ENCODE peak calls at places on chromosomes 16 and 17, in seven cellular contexts. R, Q, Z, B, W, S and F are unnamed samples.

GRCh38 chr17:48051706-48052486 is 3.7 kb downstream of the NFE2L1 start:
- DNase-seq in R (peak; percentile 74), W (no peak), S (peak; percentile 83), Q (peak; percentile 50), Z (peak; percentile 90), B (no peak), F (peak; percentile 61)

GRCh38 chr16:53714080-53715050 is 10.4 kb downstream of the FTO start:
- DNase-seq in B (no peak), Q (no peak), Z (peak; percentile 55), W (no peak), R (peak; percentile 33), S (peak; percentile 38), F (no peak)

GRCh38 chr17:44097110-44097810 is 26.2 kb downstream of the HDAC5 start:
- DNase-seq in W (no peak), Q (no peak), B (no peak), Z (peak; percentile 85), R (no peak), S (peak; percentile 83), F (no peak)

GRCh38 chr17:57810740-57811632 is 38.9 kb downstream of the MRPS23 start:
- DNase-seq in R (peak; percentile 52), B (no peak), W (no peak), Q (peak; percentile 11), Z (peak; percentile 52), S (peak; percentile 58), F (peak; percentile 24)

GRCh38 chr17:8122391-8122922 is 1.4 kb downstream of the HES7 start:
- DNase-seq in B (no peak), R (no peak), S (peak; percentile 81), Q (no peak), Z (peak; percentile 66), W (no peak), F (no peak)

GRCh38 chr17:45261577-45262515 is at the start of gene SPATA32:
- DNase-seq in Q (peak; percentile 72), W (peak; percentile 50), Z (no peak), R (peak; percentile 52), B (peak; percentile 78), S (peak; percentile 55), F (no peak)

GRCh38 chr17:19410875-19411291 is at the start of gene RNF112:
- DNase-seq in B (no peak), S (peak; percentile 57), R (peak; percentile 41), W (no peak), Z (peak; percentile 40), Q (no peak), F (no peak)

GRCh38 chr17:65163990-65164495 is 26.9 kb downstream of the RGS9 start:
- DNase-seq in R (no peak), Z (peak; percentile 67), W (peak; percentile 22), B (no peak), S (peak; percentile 73), Q (peak; percentile 42), F (peak; percentile 94)

GRCh38 chr17:15509095-15509494 is 41.7 kb upstream of the CDRT4 start:
- DNase-seq in Q (no peak), B (no peak), R (no peak), S (no peak), W (no peak), Z (no peak), F (no peak)

GRCh38 chr17:48625502-48626201 is 506 bp downstream of the HOXB9 start:
- DNase-seq in Q (peak; percentile 89), W (no peak), S (no peak), Z (no peak), B (no peak), R (no peak), F (no peak)

GRCh38 chr16:66470556-66470955 is 43.5 kb downstream of the BEAN1 start:
- DNase-seq in S (no peak), Q (no peak), B (no peak), W (no peak), Z (no peak), R (no peak), F (no peak)

GRCh38 chr16:88569614-88569984 is 604 bp upstream of the ZC3H18 start:
- DNase-seq in R (peak; percentile 34), Z (peak; percentile 19), W (no peak), S (peak; percentile 29), B (no peak), Q (no peak), F (no peak)

GRCh38 chr16:87383522-87384161 is at the start of gene FBXO31:
- DNase-seq in R (peak; percentile 88), Q (peak; percentile 93), S (peak; percentile 96), W (peak; percentile 89), Z (peak; percentile 90), B (peak; percentile 95), F (peak; percentile 96)

GRCh38 chr16:582614-583331 is 7.1 kb upstream of the RAB40C start:
- DNase-seq in S (no peak), Q (no peak), B (no peak), Z (no peak), R (no peak), W (no peak), F (no peak)

GRCh38 chr17:32882734-32883133 is 5.8 kb upstream of the MYO1D start:
- DNase-seq in S (no peak), W (peak; percentile 2), Q (no peak), Z (peak; percentile 89), B (no peak), R (no peak), F (no peak)

GRCh38 chr17:77449908-77450741 is 309.4 kb downstream of the SEC14L1 start:
- DNase-seq in Z (peak; percentile 87), W (peak; percentile 71), S (peak; percentile 87), B (no peak), Q (peak; percentile 80), R (peak; percentile 93), F (no peak)

GRCh38 chr16:67277294-67277998 is 1.9 kb upstream of the PLEKHG4 start:
- DNase-seq in W (no peak), Z (peak; percentile 99), Q (peak; percentile 26), S (peak; percentile 99), R (peak; percentile 69), B (no peak), F (no peak)

GRCh38 chr17:18039535-18040286 is 503 bp downstream of the GID4 start:
- DNase-seq in Z (no peak), R (no peak), W (no peak), Q (peak; percentile 41), B (no peak), S (peak; percentile 49), F (peak; percentile 34)

GRCh38 chr17:35612924-35613521 is 25.9 kb downstream of the AP2B1 start:
- DNase-seq in W (no peak), S (peak; percentile 79), R (no peak), B (peak; percentile 39), Z (peak; percentile 59), Q (peak; percentile 35), F (peak; percentile 67)

GRCh38 chr16:79158337-79158736 is 442.2 kb downstream of the MAF start:
- DNase-seq in Z (no peak), S (no peak), W (no peak), B (no peak), R (no peak), Q (no peak), F (no peak)

GRCh38 chr17:77375526-77375916 is 234.8 kb downstream of the SEC14L1 start:
- DNase-seq in W (no peak), B (no peak), Q (no peak), R (no peak), Z (no peak), S (no peak), F (no peak)

GRCh38 chr17:50603340-50603739 is 31.3 kb upstream of the ABCC3 start:
- DNase-seq in S (no peak), B (no peak), R (no peak), W (no peak), Z (no peak), Q (no peak), F (peak; percentile 54)

GRCh38 chr17:39926588-39927100 is 757 bp downstream of the ORMDL3 start:
- DNase-seq in B (peak; percentile 67), S (peak; percentile 63), Z (peak; percentile 23), W (peak; percentile 41), Q (peak; percentile 60), R (peak; percentile 53), F (peak; percentile 57)